ENCODE peak calls at places on chromosomes 3 and 15, in eight cellular contexts. N is GM23248, F is HCT116, G is SK-N-SH, M is PC-3, D is GM23338, Z is neural progenitor cell, W is hepatocyte. E is an unnamed sample. For H3K4me1, the result is how much of the 10 kb centered on the place peaks cover.

GRCh38 chr3:138361193-138361525 is 12.8 kb downstream of the MRAS start:
- DNase-seq in N (no peak), F (no peak), G (no peak), M (no peak), D (no peak), Z (no peak), W (no peak), E (no peak)

GRCh38 chr3:56914646-56915045 is 112.9 kb upstream of the ARHGEF3 start:
- DNase-seq in N (no peak), F (no peak), G (no peak), M (no peak), D (no peak), Z (no peak), W (no peak), E (no peak)

GRCh38 chr15:74137544-74137920 is 7.1 kb downstream of the ISLR2 start:
- DNase-seq in N (no peak), F (no peak), G (no peak), M (no peak), D (no peak), Z (no peak), W (no peak), E (no peak)

GRCh38 chr15:71329041-71329440 is 213.8 kb downstream of the THSD4 start:
- DNase-seq in N (no peak), F (no peak), G (no peak), M (no peak), D (no peak), Z (no peak), W (no peak), E (no peak)

GRCh38 chr3:189652042-189652441 is 20.9 kb downstream of the TP63 start:
- DNase-seq in N (peak), F (peak), G (peak), M (peak), D (peak), Z (peak), W (peak), E (peak)

GRCh38 chr15:47184405-47185221 is 532.7 kb upstream of the SEMA6D start:
- DNase-seq in N (peak), F (no peak), G (peak), M (no peak), D (peak), Z (peak), W (peak), E (no peak)

GRCh38 chr3:179037361-179037760 is 34.2 kb downstream of the ZMAT3 start:
- DNase-seq in N (peak), F (no peak), G (no peak), M (no peak), D (no peak), Z (no peak), W (peak), E (no peak)

GRCh38 chr3:178304758-178305157 is 231.5 kb upstream of the KCNMB2 start:
- DNase-seq in N (peak), F (no peak), G (no peak), M (peak), D (no peak), Z (no peak), W (no peak), E (no peak)

GRCh38 chr3:122357828-122358617 is 25.0 kb downstream of the MIX23 start:
- DNase-seq in N (peak), F (no peak), G (peak), M (peak), D (no peak), Z (no peak), W (no peak), E (no peak)

GRCh38 chr15:45640610-45641009 is 5.8 kb downstream of the SQOR start:
- DNase-seq in N (peak), F (peak), G (no peak), M (peak), D (no peak), Z (no peak), W (peak), E (no peak)

GRCh38 chr15:73924258-73924921 is 1.9 kb upstream of the LOXL1 start:
- DNase-seq in N (peak), F (no peak), G (no peak), M (peak), D (no peak), Z (peak), W (peak), E (no peak)

GRCh38 chr3:127088511-127089430 is 104.2 kb upstream of the PRR23E start:
- DNase-seq in N (no peak), F (no peak), G (peak), M (no peak), D (no peak), Z (no peak), W (no peak), E (no peak)

GRCh38 chr3:141164844-141165243 is 66.8 kb upstream of the PXYLP1 start:
- DNase-seq in N (no peak), F (no peak), G (no peak), M (no peak), D (no peak), Z (no peak), W (no peak), E (no peak)

GRCh38 chr15:49135342-49135857 is 20.0 kb downstream of the COPS2 start:
- DNase-seq in N (peak), F (no peak), G (no peak), M (no peak), D (no peak), Z (no peak), W (no peak), E (no peak)

DNA sequence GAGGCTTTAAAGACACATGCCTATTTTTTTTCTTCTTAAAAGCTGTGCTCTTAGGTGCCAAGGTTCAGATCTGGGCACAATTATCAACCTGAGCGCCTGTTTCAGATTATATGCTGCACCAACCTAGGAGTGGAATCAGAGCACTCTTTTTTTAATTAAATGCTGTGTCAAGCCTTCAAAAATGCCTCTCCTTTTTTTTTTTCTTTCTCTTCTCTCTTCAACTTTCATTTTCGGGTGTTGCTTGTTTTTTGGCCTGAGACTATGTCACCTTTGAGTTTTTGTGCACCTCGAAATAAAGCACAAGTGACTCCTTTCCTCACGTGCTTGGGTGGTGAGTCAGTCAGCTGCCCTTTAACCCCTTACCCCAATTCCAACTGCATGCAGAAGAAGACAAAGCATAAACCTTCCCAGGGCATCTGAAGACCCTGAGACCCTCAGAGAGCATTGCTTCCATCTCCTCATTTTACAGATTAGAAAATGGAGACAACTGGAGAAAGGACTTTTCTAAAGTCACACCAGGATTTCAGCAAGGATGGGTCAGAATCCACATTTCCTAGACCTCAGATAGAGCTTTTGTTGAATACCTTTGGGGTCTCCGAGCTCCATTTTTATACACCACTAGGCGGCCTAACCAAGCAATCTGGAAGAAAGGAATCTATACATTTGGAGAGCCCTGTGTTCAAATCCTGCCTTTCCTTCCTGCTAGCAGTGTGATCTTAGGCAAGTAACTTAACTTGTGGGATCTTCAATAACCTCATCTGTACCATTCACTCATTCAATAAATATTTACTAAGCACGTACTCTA is 631 bp upstream of the PRICKLE2 start:
- DNase-seq in N (peak), F (no peak), G (no peak), M (no peak), D (peak), Z (no peak), W (no peak), E (no peak)
- H3K4me3 ChIP-seq in N (peak), F (no peak), G (peak), M (no peak), D (peak), Z (peak), W (no peak), E (peak)

GRCh38 chr3:72414481-72415016 is 433.7 kb downstream of the SHQ1 start:
- DNase-seq in N (no peak), F (no peak), G (no peak), M (no peak), D (no peak), Z (no peak), W (no peak), E (no peak)
- H3K4me1 ChIP-seq in N (under half), F (under half), G (under half), M (under half), D (half or more), Z (under half), W (under half), E (under half)

GRCh38 chr15:77783636-77784035 is 150.9 kb upstream of the LINGO1 start:
- DNase-seq in N (no peak), F (no peak), G (no peak), M (no peak), D (no peak), Z (no peak), W (no peak), E (no peak)
- TF ChIP-seq EZH2phosphoT487 in N (no peak), F (no peak), G (no peak), M (no peak), D (no peak), Z (no peak), W (no peak), E (no peak)

DNA sequence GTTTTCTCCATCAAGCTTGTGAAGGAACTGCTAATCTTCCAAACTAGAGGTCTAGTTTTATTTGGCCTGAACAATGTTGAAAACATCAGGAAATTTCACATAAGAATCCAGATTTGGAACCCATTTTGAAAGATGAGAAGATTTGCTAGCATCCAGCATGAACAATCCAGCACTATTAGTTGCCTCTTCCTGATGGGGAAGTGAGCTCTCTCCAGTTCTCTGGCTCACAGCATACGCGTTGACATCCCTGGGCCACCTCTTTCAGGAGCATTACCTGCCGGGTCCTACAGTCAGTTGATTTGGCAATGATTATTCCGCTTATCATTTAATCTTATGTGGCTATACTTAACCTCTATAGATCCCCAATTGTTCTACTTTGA is 10.9 kb downstream of the GPR87 start:
- DNase-seq in N (peak), F (no peak), G (no peak), M (no peak), D (no peak), Z (no peak), W (no peak), E (no peak)
- H3K4me3 ChIP-seq in N (peak), F (peak), G (peak), M (peak), D (no peak), Z (no peak), W (no peak), E (no peak)

E was measured in OCI-LY7.